ENCODE peak calls at places on chromosomes 3 and 15, in seven cellular contexts. One of them, this sample, is unnamed.

GRCh38 chr3:297585-297984 is 101.0 kb downstream of the CHL1 start:
- DNase-seq in NCI-H524 treated with DMSO at 0.1 percent for 48 hours: no peak
- DNase-seq in nucleus accumbens: no peak
- DNase-seq in SJSA1: no peak
- DNase-seq in tibial nerve: no peak
- DNase-seq in kidney tubule cell: no peak
- DNase-seq in H54: no peak
- DNase-seq in this sample: no peak

GRCh38 chr15:60804986-60805949 is 326.3 kb upstream of the ICE2 start:
- DNase-seq in NCI-H524 treated with DMSO at 0.1 percent for 48 hours: no peak
- DNase-seq in nucleus accumbens: no peak
- DNase-seq in SJSA1: no peak
- DNase-seq in tibial nerve: no peak
- DNase-seq in kidney tubule cell: peak
- DNase-seq in H54: peak
- DNase-seq in this sample: no peak

GRCh38 chr3:151165221-151165620 is 37.8 kb downstream of the GPR171 start:
- DNase-seq in NCI-H524 treated with DMSO at 0.1 percent for 48 hours: no peak
- DNase-seq in nucleus accumbens: no peak
- DNase-seq in SJSA1: no peak
- DNase-seq in tibial nerve: no peak
- DNase-seq in kidney tubule cell: no peak
- DNase-seq in H54: no peak
- DNase-seq in this sample: no peak

GRCh38 chr15:49686626-49687025 is 65.8 kb downstream of the DTWD1 start:
- DNase-seq in NCI-H524 treated with DMSO at 0.1 percent for 48 hours: no peak
- DNase-seq in nucleus accumbens: no peak
- DNase-seq in SJSA1: no peak
- DNase-seq in tibial nerve: no peak
- DNase-seq in kidney tubule cell: peak
- DNase-seq in H54: no peak
- DNase-seq in this sample: no peak

GRCh38 chr3:16182183-16182582 is 7.7 kb downstream of the GALNT15 start:
- DNase-seq in NCI-H524 treated with DMSO at 0.1 percent for 48 hours: no peak
- DNase-seq in nucleus accumbens: no peak
- DNase-seq in SJSA1: no peak
- DNase-seq in tibial nerve: no peak
- DNase-seq in kidney tubule cell: peak
- DNase-seq in H54: no peak
- DNase-seq in this sample: no peak

GRCh38 chr15:98292442-98293240 is 332.1 kb downstream of the ARRDC4 start:
- DNase-seq in NCI-H524 treated with DMSO at 0.1 percent for 48 hours: peak
- DNase-seq in nucleus accumbens: peak
- DNase-seq in SJSA1: peak
- DNase-seq in tibial nerve: peak
- DNase-seq in kidney tubule cell: peak
- DNase-seq in H54: peak
- DNase-seq in this sample: no peak

GRCh38 chr3:45173776-45174175 is 27.6 kb upstream of the CDCP1 start:
- DNase-seq in NCI-H524 treated with DMSO at 0.1 percent for 48 hours: no peak
- DNase-seq in nucleus accumbens: no peak
- DNase-seq in SJSA1: no peak
- DNase-seq in tibial nerve: no peak
- DNase-seq in kidney tubule cell: no peak
- DNase-seq in H54: no peak
- DNase-seq in this sample: no peak

GRCh38 chr15:57481038-57481705 is 104.9 kb downstream of the CGNL1 start:
- DNase-seq in NCI-H524 treated with DMSO at 0.1 percent for 48 hours: no peak
- DNase-seq in nucleus accumbens: no peak
- DNase-seq in SJSA1: no peak
- DNase-seq in tibial nerve: no peak
- DNase-seq in kidney tubule cell: no peak
- DNase-seq in H54: no peak
- DNase-seq in this sample: no peak

GRCh38 chr3:38397320-38397719 is 50.7 kb downstream of the XYLB start:
- DNase-seq in NCI-H524 treated with DMSO at 0.1 percent for 48 hours: no peak
- DNase-seq in nucleus accumbens: no peak
- DNase-seq in SJSA1: no peak
- DNase-seq in tibial nerve: no peak
- DNase-seq in kidney tubule cell: peak
- DNase-seq in H54: no peak
- DNase-seq in this sample: no peak

GRCh38 chr3:16899919-16900318 is 15.2 kb downstream of the PLCL2 start:
- DNase-seq in NCI-H524 treated with DMSO at 0.1 percent for 48 hours: no peak
- DNase-seq in nucleus accumbens: no peak
- DNase-seq in SJSA1: no peak
- DNase-seq in tibial nerve: no peak
- DNase-seq in kidney tubule cell: no peak
- DNase-seq in H54: no peak
- DNase-seq in this sample: no peak

GRCh38 chr15:86650084-86650483 is 570.4 kb downstream of the AGBL1 start:
- DNase-seq in NCI-H524 treated with DMSO at 0.1 percent for 48 hours: no peak
- DNase-seq in nucleus accumbens: no peak
- DNase-seq in SJSA1: no peak
- DNase-seq in tibial nerve: no peak
- DNase-seq in kidney tubule cell: peak
- DNase-seq in H54: peak
- DNase-seq in this sample: no peak

GRCh38 chr3:124664804-124665203 is 65.4 kb upstream of the UMPS start:
- DNase-seq in NCI-H524 treated with DMSO at 0.1 percent for 48 hours: no peak
- DNase-seq in nucleus accumbens: no peak
- DNase-seq in SJSA1: no peak
- DNase-seq in tibial nerve: no peak
- DNase-seq in kidney tubule cell: peak
- DNase-seq in H54: no peak
- DNase-seq in this sample: no peak

This sample was measured in omental fat pad.